ENCODE peak calls at places on chromosome 17, in eight cellular contexts. X is endothelial cell of umbilical vein, T is cardiac fibroblast, J is transverse colon, W is adrenal gland, K is astrocyte, G is BJ, B is IMR-90. N is an unnamed sample.

GRCh38 chr17:36599546-36600250 is 1.7 kb upstream of the MRM1 start:
- DNase-seq in X (no peak), T (no peak), J (no peak), W (no peak), K (no peak), G (no peak), B (no peak), N (no peak)

GRCh38 chr17:74759243-74759801 is 10.9 kb downstream of the NHERF1 start:
- DNase-seq in X (no peak), T (no peak), J (peak; percentile 69), W (no peak), K (no peak), G (no peak), B (no peak), N (no peak)

GRCh38 chr17:38604479-38605229 is 1.1 kb downstream of the SRCIN1 start:
- DNase-seq in X (no peak), T (no peak), J (no peak), W (no peak), K (no peak), G (no peak), B (no peak), N (no peak)

GRCh38 chr17:73467651-73468050 is 155.8 kb upstream of the CDC42EP4 start:
- DNase-seq in X (no peak), T (no peak), J (no peak), W (no peak), K (no peak), G (no peak), B (no peak), N (no peak)

GRCh38 chr17:35117984-35118383 is 1.7 kb downstream of the RAD51D start:
- DNase-seq in X (no peak), T (peak; percentile 47), J (no peak), W (no peak), K (no peak), G (no peak), B (peak; percentile 23), N (no peak)

GRCh38 chr17:62109378-62109902 is 44.4 kb upstream of the MED13 start:
- DNase-seq in X (peak; percentile 36), T (peak; percentile 57), J (peak; percentile 78), W (peak; percentile 65), K (peak; percentile 65), G (no peak), B (peak; percentile 60), N (peak; percentile 54)

GRCh38 chr17:42345396-42346078 is 42.7 kb downstream of the STAT3 start:
- DNase-seq in X (no peak), T (no peak), J (no peak), W (no peak), K (no peak), G (no peak), B (no peak), N (no peak)

GRCh38 chr17:38465420-38466345 is 37.4 kb downstream of the ARHGAP23 start:
- DNase-seq in X (no peak), T (no peak), J (peak; percentile 36), W (peak; percentile 90), K (no peak), G (peak; percentile 51), B (peak; percentile 71), N (no peak)

GRCh38 chr17:1377334-1377733 is 22.7 kb downstream of the YWHAE start:
- DNase-seq in X (no peak), T (no peak), J (no peak), W (no peak), K (no peak), G (no peak), B (no peak), N (no peak)

GRCh38 chr17:340074-340473 is 12.5 kb downstream of the RPH3AL start:
- DNase-seq in X (no peak), T (no peak), J (no peak), W (no peak), K (no peak), G (no peak), B (no peak), N (no peak)

GRCh38 chr17:79993390-79994221 is 42.1 kb downstream of the TBC1D16 start:
- DNase-seq in X (no peak), T (peak; percentile 92), J (peak; percentile 80), W (peak; percentile 90), K (peak; percentile 59), G (no peak), B (peak; percentile 94), N (peak; percentile 98)

GRCh38 chr17:32276217-32276616 is 10.6 kb downstream of the RHBDL3 start:
- DNase-seq in X (no peak), T (no peak), J (no peak), W (no peak), K (no peak), G (no peak), B (no peak), N (no peak)

GRCh38 chr17:75031972-75032895 is 14.5 kb downstream of the ATP5PD start:
- DNase-seq in X (peak; percentile 43), T (peak; percentile 80), J (peak; percentile 74), W (peak; percentile 81), K (peak; percentile 77), G (no peak), B (peak; percentile 84), N (peak; percentile 93)

GRCh38 chr17:6425407-6425806 is 9.5 kb downstream of the AIPL1 start:
- DNase-seq in X (no peak), T (no peak), J (no peak), W (no peak), K (no peak), G (no peak), B (no peak), N (no peak)

GRCh38 chr17:72421128-72422092 is 300.6 kb downstream of the SOX9 start:
- DNase-seq in X (peak; percentile 80), T (peak; percentile 88), J (peak; percentile 78), W (peak; percentile 26), K (peak; percentile 99), G (peak; percentile 89), B (peak; percentile 98), N (peak; percentile 94)

GRCh38 chr17:21372256-21372954 is 3.8 kb upstream of the KCNJ12 start:
- DNase-seq in X (no peak), T (no peak), J (no peak), W (no peak), K (no peak), G (no peak), B (no peak), N (no peak)

GRCh38 chr17:82647593-82648164 is 565 bp downstream of the WDR45B start:
- DNase-seq in X (peak; percentile 20), T (peak; percentile 20), J (peak; percentile 55), W (peak; percentile 58), K (no peak), G (no peak), B (no peak), N (peak; percentile 26)
- TF ChIP-seq CTCF in X (peak; percentile 31), T (peak; percentile 11), J (no peak), W (no peak), K (no peak), G (peak; percentile 31), B (no peak), N (no peak)

DNA sequence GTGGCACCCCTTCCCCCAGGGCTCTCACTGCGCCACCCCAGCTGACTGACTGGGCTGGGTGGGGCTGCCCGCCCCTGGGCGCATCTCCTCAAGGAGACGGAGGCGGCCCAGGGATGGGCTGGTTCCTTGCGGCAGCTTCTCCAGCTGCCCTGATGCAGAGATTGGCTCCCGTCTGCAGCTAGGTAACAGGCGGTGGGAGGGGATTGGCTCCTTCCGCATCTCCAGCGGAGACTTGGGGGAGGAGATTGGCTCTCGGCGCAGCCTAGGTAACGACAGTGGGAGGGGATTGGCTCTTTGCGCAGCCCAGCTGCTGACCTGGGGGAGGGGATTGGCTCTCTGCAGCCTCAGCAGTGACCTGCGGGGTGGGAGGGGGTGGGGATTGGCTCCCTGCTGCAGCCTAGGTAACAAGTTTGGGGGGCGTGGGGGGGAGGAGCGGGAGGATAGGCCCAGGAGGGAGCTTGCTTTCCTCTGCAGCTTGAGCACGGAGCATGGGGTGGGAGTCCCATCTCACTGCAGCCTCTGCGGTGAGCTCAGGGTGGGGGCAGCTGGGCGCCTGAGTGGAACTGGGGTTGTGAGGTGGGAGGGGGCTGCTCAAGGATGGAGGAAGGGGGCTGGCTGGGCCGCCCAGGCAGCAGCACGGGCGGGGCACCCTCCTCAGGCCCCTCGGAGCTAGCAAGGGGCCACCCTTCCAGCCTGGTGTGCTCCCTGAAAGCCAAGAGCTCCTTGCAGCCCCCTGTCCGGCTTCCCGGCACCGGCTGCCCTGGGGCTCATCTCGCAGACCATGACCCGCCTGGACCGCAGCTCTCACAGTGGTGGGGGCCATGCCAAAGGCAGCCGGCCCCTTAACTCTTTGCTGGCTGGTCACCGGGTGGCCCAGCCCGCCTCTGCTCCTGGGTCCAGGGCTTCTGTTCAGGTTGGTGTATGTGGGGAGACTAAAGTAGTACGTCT is 6.4 kb downstream of the NFE2L1 start:
- DNase-seq in X (no peak), T (peak; percentile 82), J (peak; percentile 35), W (peak; percentile 93), K (peak; percentile 75), G (peak; percentile 57), B (peak; percentile 60), N (peak; percentile 92)
- H3K4me3 ChIP-seq in X (no peak overlapping the region), T (peak overlapping the region; percentile 67), J (peak overlapping the region; percentile 87), W (no peak overlapping the region), K (no peak overlapping the region), G (peak overlapping the region; percentile 36), B (no peak overlapping the region), N (peak overlapping the region; percentile 52)

GRCh38 chr17:82168568-82168967 is 44.1 kb downstream of the CCDC57 start:
- DNase-seq in X (no peak), T (no peak), J (no peak), W (no peak), K (no peak), G (no peak), B (no peak), N (no peak)

GRCh38 chr17:82173351-82174041 is 39.1 kb downstream of the CCDC57 start:
- DNase-seq in X (no peak), T (no peak), J (no peak), W (no peak), K (no peak), G (no peak), B (no peak), N (no peak)

GRCh38 chr17:82171750-82172375 is 40.8 kb downstream of the CCDC57 start:
- DNase-seq in X (no peak), T (no peak), J (no peak), W (no peak), K (no peak), G (no peak), B (no peak), N (no peak)

GRCh38 chr17:82172461-82173160 is 40.0 kb downstream of the CCDC57 start:
- DNase-seq in X (no peak), T (no peak), J (no peak), W (no peak), K (no peak), G (no peak), B (no peak), N (no peak)

DNA sequence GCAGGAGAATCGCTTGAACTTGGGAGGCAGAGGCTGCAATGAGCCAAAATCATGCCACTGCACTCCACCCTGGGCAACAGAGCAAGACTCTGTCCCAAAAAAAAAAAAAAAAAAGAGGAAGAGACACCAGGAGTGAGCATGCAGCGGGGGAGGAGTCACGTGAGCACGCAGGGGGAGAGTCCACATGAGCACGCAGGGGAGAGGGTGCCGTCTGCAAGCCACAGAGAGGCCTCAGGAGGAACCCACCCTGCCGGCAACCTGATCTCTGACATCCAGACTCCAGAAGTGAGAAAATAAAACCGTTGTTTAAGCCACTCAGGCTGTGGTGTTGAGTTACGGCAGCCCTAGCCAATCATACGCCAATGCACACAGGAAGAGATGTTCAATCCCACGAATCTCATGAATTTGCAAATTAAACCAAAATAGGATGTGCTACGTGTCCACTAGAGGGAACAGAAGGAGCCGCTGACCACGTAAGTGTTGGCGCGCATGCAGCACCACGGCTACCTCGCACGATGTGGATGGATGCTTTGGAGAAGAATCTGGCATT is 42.2 kb downstream of the CCDC57 start:
- DNase-seq in X (no peak), T (no peak), J (no peak), W (no peak), K (no peak), G (no peak), B (no peak), N (no peak)
- TF ChIP-seq CTCF in X (no peak), T (no peak), J (no peak), W (no peak), K (no peak), G (no peak), B (no peak), N (no peak)

GRCh38 chr17:45394001-45394912 is 38.4 kb downstream of the ARHGAP27 start:
- DNase-seq in X (no peak), T (no peak), J (no peak), W (no peak), K (no peak), G (no peak), B (no peak), N (no peak)
- H3K4me3 ChIP-seq in X (no peak overlapping the region), T (no peak overlapping the region), J (no peak overlapping the region), W (no peak overlapping the region), K (no peak overlapping the region), G (no peak overlapping the region), B (no peak overlapping the region), N (no peak overlapping the region)

N was measured in fibroblast of villous mesenchyme.